ENCODE peak calls at places on chromosomes 5 and 9, in five cellular contexts. G is heart left ventricle; T is activated T-cell treated with anti-CD3 and anti-CD28 coated beads, Interleukin-2, amount 50 U/mL, for 72 hours; C is activated CD8-positive, alpha-beta T cell treated with anti-CD3 and anti-CD28 coated beads for 36 hours; X is Right ventricle myocardium inferior. F is an unnamed sample.

GRCh38 chr5:87924451-87924850 is 344.2 kb downstream of the TMEM161B start:
- ATAC-seq in C (no peak), G (no peak), T (no peak), X (no peak), F (no peak)

GRCh38 chr5:68405026-68405684 is 189.6 kb downstream of the PIK3R1 start:
- ATAC-seq in T (peak; percentile 34), G (no peak), X (no peak), C (peak; percentile 38), F (peak; percentile 73)

GRCh38 chr5:181189962-181190710 is 14.9 kb downstream of the TRIM7 start:
- ATAC-seq in C (peak; percentile 4), X (no peak), T (peak; percentile 2), G (no peak), F (peak; percentile 7)

GRCh38 chr5:159504106-159504856 is 174.0 kb upstream of the IL12B start:
- ATAC-seq in X (no peak), C (no peak), G (no peak), T (no peak), F (no peak)

GRCh38 chr5:112626715-112627114 is 111.0 kb upstream of the APC start:
- ATAC-seq in C (no peak), G (peak; percentile 83), T (no peak), X (no peak), F (no peak)

GRCh38 chr5:79924936-79925893 is 65.8 kb downstream of the MTX3 start:
- ATAC-seq in X (no peak), G (no peak), C (peak; percentile 61), T (peak; percentile 62), F (peak; percentile 59)

GRCh38 chr9:114370251-114370984 is 17.4 kb downstream of the AKNA start:
- ATAC-seq in C (no peak), X (no peak), G (no peak), T (no peak), F (no peak)

GRCh38 chr5:109876030-109876726 is 186.5 kb downstream of the MAN2A1 start:
- ATAC-seq in X (no peak), T (peak; percentile 41), C (peak; percentile 40), G (no peak), F (no peak)

GRCh38 chr5:177195307-177195952 is 61.9 kb downstream of the NSD1 start:
- ATAC-seq in T (no peak), C (no peak), G (no peak), X (peak; percentile 39), F (no peak)

GRCh38 chr9:4126184-4126865 is 173.5 kb downstream of the GLIS3 start:
- ATAC-seq in G (no peak), T (no peak), C (no peak), X (no peak), F (no peak)

GRCh38 chr5:134059758-134060495 is 54.6 kb upstream of the TCF7 start:
- ATAC-seq in C (no peak), T (no peak), G (no peak), X (no peak), F (no peak)

GRCh38 chr9:126652140-126652558 is 38.4 kb downstream of the LMX1B start:
- ATAC-seq in X (no peak), T (no peak), C (no peak), G (no peak), F (no peak)

GRCh38 chr5:17189381-17190036 is 27.9 kb upstream of the BASP1 start:
- ATAC-seq in T (peak; percentile 60), X (peak; percentile 51), G (peak; percentile 55), C (no peak), F (peak; percentile 44)

GRCh38 chr5:180622910-180623309 is 26.5 kb downstream of the FLT4 start:
- ATAC-seq in T (no peak), G (no peak), X (no peak), C (no peak), F (no peak)

GRCh38 chr5:73615085-73615484 is 10.9 kb upstream of the ARHGEF28 start:
- ATAC-seq in G (no peak), X (no peak), C (no peak), T (no peak), F (no peak)

GRCh38 chr9:14434971-14435718 is 121.2 kb upstream of the NFIB start:
- ATAC-seq in C (no peak), T (no peak), X (peak; percentile 69), G (peak; percentile 76), F (no peak)

GRCh38 chr5:134561871-134562296 is 36.4 kb downstream of the JADE2 start:
- ATAC-seq in T (no peak), X (no peak), G (peak; percentile 38), C (no peak), F (no peak)

GRCh38 chr9:90009447-90009846 is 404.6 kb downstream of the GADD45G start:
- ATAC-seq in X (peak; percentile 36), G (no peak), C (no peak), T (no peak), F (no peak)

GRCh38 chr5:68122439-68122906 is 93.1 kb upstream of the PIK3R1 start:
- ATAC-seq in X (no peak), G (no peak), C (peak; percentile 34), T (peak; percentile 23), F (no peak)

GRCh38 chr9:4574657-4575243 is 84.5 kb downstream of the SLC1A1 start:
- ATAC-seq in X (no peak), C (peak; percentile 67), T (peak; percentile 89), G (no peak), F (peak; percentile 46)

GRCh38 chr5:59286510-59286909 is 607.0 kb downstream of the PDE4D start:
- ATAC-seq in T (no peak), C (no peak), G (no peak), X (no peak), F (no peak)

GRCh38 chr9:76537150-76537646 is 78.2 kb downstream of the GCNT1 start:
- ATAC-seq in C (no peak), T (no peak), G (peak; percentile 42), X (peak; percentile 50), F (no peak)

GRCh38 chr5:134648425-134649162 is at the start of gene SEC24A:
- ATAC-seq in T (peak; percentile 92), G (peak; percentile 79), C (peak; percentile 86), X (peak; percentile 95), F (peak; percentile 87)

GRCh38 chr5:60267907-60268306 is 374.4 kb upstream of the PDE4D start:
- ATAC-seq in T (no peak), G (no peak), C (no peak), X (no peak), F (no peak)